ENCODE peak calls at places on chromosome 9, in seven cellular contexts. B is cardiac fibroblast; A is ELR; Q is CD4-positive, alpha-beta memory T cell; S is activated CD8-positive, alpha-beta memory T cell treated with anti-CD3 and anti-CD28 coated beads, Interleukin-2, amount 50 U/mL, for 4 hours; Y is left ventricle myocardium superior; V is CD4-positive, alpha-beta T cell. E is an unnamed sample.
A peak's percentile ranks its signal among the peaks of the same experiment; 100 is the strongest.

GRCh38 chr9:87663556-87663955 is 62.4 kb upstream of the CTSL start:
- DNase-seq in B (no peak), A (no peak), Q (no peak), S (no peak), Y (no peak), V (no peak), E (no peak)

GRCh38 chr9:99076483-99077171 is 28.3 kb upstream of the TGFBR1 start:
- DNase-seq in B (no peak), A (no peak), Q (peak; percentile 39), S (peak; percentile 52), Y (peak; percentile 37), V (peak; percentile 31), E (peak; percentile 44)

GRCh38 chr9:87336407-87336806 is 161.3 kb upstream of the DAPK1 start:
- DNase-seq in B (no peak), A (no peak), Q (no peak), S (no peak), Y (no peak), V (no peak), E (no peak)

GRCh38 chr9:133707065-133707760 is 30.9 kb downstream of the SARDH start:
- DNase-seq in B (peak; percentile 93), A (peak; percentile 32), Q (no peak), S (no peak), Y (peak; percentile 61), V (no peak), E (no peak)

GRCh38 chr9:93261735-93262523 is 78.0 kb downstream of the WNK2 start:
- DNase-seq in B (no peak), A (no peak), Q (no peak), S (no peak), Y (peak; percentile 30), V (no peak), E (no peak)

GRCh38 chr9:35962126-35962906 is 4.4 kb upstream of the OR2S2 start:
- DNase-seq in B (peak; percentile 80), A (peak; percentile 67), Q (no peak), S (no peak), Y (peak; percentile 56), V (no peak), E (no peak)

GRCh38 chr9:20599195-20599594 is 23.1 kb downstream of the MLLT3 start:
- DNase-seq in B (peak; percentile 71), A (peak; percentile 77), Q (no peak), S (no peak), Y (no peak), V (no peak), E (no peak)

GRCh38 chr9:109868222-109868621 is 88.2 kb downstream of the PALM2AKAP2 start:
- DNase-seq in B (peak; percentile 23), A (no peak), Q (no peak), S (no peak), Y (no peak), V (no peak), E (no peak)

GRCh38 chr9:8764041-8764440 is 964.5 kb upstream of the DMAC1 start:
- DNase-seq in B (peak; percentile 27), A (no peak), Q (no peak), S (no peak), Y (no peak), V (no peak), E (no peak)